ENCODE peak calls at places on chromosomes 13 and 19, in five cellular contexts. K is cardiac muscle cell, F is esophagus squamous epithelium, E is neural progenitor cell, M is astrocyte. B is an unnamed sample.

GRCh38 chr19:53085496-53085895 is 17.7 kb downstream of the ZNF160 start:
- DNase-seq in K (no peak), F (no peak), E (no peak), M (no peak), B (no peak)

GRCh38 chr19:55253842-55254624 is 4.8 kb downstream of the PPP6R1 start:
- DNase-seq in K (no peak), F (no peak), E (no peak), M (no peak), B (no peak)

GRCh38 chr19:29098863-29099481 is 114.0 kb downstream of the UQCRFS1 start:
- DNase-seq in K (peak), F (no peak), E (no peak), M (no peak), B (no peak)

GRCh38 chr19:39199025-39199424 is 2.3 kb downstream of the NCCRP1 start:
- DNase-seq in K (peak), F (no peak), E (peak), M (peak), B (no peak)

GRCh38 chr19:7539827-7540425 is 4.4 kb downstream of the PNPLA6 start:
- DNase-seq in K (no peak), F (no peak), E (no peak), M (no peak), B (no peak)

GRCh38 chr19:16897572-16898056 is 8.8 kb downstream of the F2RL3 start:
- DNase-seq in K (no peak), F (no peak), E (no peak), M (peak), B (no peak)

GRCh38 chr13:37806666-37807065 is 62.9 kb downstream of the TRPC4 start:
- DNase-seq in K (no peak), F (no peak), E (no peak), M (no peak), B (no peak)

GRCh38 chr13:44317752-44318550 is 55.7 kb upstream of the SERP2 start:
- DNase-seq in K (no peak), F (no peak), E (no peak), M (peak), B (no peak)

GRCh38 chr13:99373436-99373835 is 66.2 kb upstream of the GPR183 start:
- DNase-seq in K (no peak), F (no peak), E (no peak), M (no peak), B (no peak)

DNA sequence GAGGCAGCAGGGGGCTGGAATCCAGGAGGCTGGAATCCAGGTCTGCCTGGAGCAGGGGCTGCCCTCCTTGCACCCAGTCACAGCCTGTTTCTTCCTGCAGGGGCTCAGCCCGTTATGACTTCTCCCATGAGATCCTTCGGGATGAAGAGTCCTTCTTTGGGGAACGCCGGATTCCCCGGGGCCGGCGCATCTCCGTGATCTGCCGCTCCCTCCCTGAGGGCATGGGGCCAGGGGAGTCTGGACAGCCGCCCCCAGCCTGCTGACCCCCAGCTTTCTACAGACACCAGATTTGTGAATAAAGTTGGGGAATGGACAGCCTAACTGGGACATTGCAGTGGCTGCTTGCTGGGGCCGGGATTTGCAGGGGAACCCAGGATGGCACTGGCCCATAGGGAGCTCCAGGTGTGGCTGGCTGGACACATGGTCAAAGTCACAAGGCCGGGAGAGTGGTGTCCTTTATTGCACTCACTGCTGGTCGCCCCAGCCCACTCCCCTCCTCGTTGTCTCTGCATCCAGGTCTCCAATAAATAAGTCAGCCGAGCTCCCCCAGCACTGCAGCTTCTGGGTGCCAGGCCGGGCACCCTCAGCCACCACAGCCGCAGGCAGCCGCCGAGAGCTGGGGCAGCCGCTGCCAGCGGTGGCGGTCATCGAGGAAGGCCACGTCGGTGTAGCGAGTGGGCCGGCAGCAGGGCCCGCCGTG is 872 bp downstream of the PSPN start:
- DNase-seq in K (no peak), F (no peak), E (no peak), M (no peak), B (no peak)
- TF ChIP-seq CTCF in K (no peak), F (no peak), E (no peak), M (no peak), B (no peak)

GRCh38 chr13:79973533-79973963 is 367.4 kb downstream of the SPRY2 start:
- DNase-seq in K (no peak), F (no peak), E (no peak), M (no peak), B (no peak)
- TF ChIP-seq CTCF in K (peak), F (no peak), E (peak), M (peak), B (peak)

DNA sequence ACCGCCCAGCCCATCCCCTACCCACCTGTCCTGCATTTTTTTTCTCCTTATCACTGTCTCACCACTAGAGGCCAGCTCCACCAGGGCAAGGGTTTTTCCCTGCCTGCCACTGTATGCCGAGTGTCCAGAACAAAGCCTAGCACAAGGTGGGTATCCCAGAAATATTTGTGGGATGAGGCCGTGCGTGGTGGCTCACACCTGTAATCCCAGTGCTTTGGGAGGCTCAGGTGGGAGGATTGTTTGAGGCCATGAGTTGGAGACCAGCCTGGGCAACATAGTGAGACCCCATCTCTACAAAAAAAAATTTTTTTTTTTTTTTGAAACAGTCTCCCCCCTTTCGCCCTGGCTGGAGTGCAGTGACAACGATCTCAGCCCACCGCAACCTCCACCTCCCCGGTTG is 2.9 kb upstream of the MRI1 start:
- DNase-seq in K (no peak), F (no peak), E (no peak), M (no peak), B (no peak)
- TF ChIP-seq CTCF in K (no peak), F (no peak), E (no peak), M (no peak), B (no peak)

GRCh38 chr13:33874871-33875270 is 56.9 kb downstream of the RFC3 start:
- DNase-seq in K (no peak), F (no peak), E (no peak), M (no peak), B (no peak)
- TF ChIP-seq CTCF in K (peak), F (no peak), E (peak), M (no peak), B (no peak)

DNA sequence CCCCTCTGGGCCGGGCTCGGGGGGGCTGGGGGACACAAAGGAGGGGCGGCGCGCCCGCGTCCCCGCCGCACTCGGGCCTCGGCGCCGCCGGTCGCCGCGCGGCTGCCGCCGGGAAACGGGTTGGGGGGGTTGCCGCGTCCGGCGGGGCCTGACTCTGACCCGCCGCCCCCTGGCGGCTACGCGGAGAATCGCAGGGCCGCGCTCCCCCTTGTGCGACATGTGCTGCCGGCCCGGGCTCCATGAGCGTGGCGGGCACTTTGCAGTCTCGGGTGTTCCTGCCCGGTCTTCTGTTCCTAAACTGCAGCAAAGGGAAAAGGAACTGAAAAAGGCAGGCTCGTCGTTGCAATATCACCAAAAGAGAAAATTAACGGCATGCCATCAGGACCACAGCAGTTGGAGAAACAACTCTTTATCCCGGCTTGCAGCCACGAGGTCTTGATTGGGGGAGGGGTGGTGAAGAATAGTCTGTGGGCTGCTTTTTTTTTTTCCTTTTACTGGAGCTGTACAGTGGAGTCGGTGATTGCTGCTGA is 1.5 kb downstream of the MIR17HG start:
- DNase-seq in K (peak), F (peak), E (peak), M (peak), B (peak)
- TF ChIP-seq CTCF in K (peak), F (peak), E (peak), M (peak), B (peak)

GRCh38 chr19:40213251-40213793 is 4.9 kb downstream of the TTC9B start:
- DNase-seq in K (no peak), F (no peak), E (no peak), M (no peak), B (no peak)
- TF ChIP-seq CTCF in K (no peak), F (no peak), E (no peak), M (no peak), B (no peak)

GRCh38 chr19:56764296-56764695 is 76.2 kb downstream of the PEG3 start:
- DNase-seq in K (no peak), F (no peak), E (no peak), M (no peak), B (no peak)
- TF ChIP-seq CTCF in K (no peak), F (no peak), E (no peak), M (no peak), B (no peak)

DNA sequence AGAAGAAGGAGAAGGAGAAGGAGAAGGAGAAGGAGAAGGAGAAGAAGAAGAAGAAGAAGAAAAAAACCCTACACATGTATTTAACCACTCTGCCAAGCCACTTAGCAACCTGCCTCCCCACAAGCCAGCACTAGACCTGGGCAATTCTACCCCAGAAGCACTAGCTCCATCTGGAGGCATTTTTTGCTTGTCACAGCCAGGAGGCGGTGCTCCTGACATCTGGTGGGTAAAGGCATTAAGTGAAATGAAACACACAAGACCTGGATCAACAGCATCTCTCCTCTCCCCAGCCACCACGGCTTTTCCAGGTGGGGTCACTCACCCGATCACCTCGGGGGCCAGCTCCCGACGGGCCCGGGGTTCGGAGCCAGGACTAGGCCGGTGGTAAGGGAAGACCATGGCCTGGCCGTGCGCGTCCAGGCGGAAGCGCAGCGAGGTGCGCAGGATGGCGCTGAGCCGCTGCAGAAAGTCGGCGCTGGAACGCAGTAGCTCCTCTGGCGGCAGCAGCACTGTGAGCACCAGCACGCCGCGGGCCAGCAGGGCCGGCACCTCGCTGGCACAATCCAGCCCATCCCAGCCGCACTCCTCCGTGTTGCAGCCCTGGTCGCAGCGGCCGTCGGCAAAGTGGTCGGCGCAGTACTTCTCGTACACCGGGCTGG is 26.9 kb downstream of the NOTCH3 start:
- DNase-seq in K (peak), F (no peak), E (no peak), M (no peak), B (no peak)
- TF ChIP-seq CTCF in K (peak), F (no peak), E (no peak), M (no peak), B (no peak)